ENCODE peak calls at places on chromosome 2, in five cellular contexts. U is activated CD8-positive, alpha-beta T cell treated with anti-CD3 and anti-CD28 coated beads, Interleukin-2, amount 10 ng/mL, durations not matched to agents 7 days and 5 days; P is NCI-H1092; E is T-helper 1 cell; H is CD4-positive, alpha-beta memory T cell. Q is an unnamed sample.

GRCh38 chr2:150624001-150624401 is 136.5 kb upstream of the RND3 start:
- DNase-seq in H (no peak), U (no peak), P (no peak), E (no peak), Q (no peak)

GRCh38 chr2:100589527-100589926 is 26.7 kb downstream of the PDCL3 start:
- DNase-seq in H (no peak), U (no peak), P (no peak), E (no peak), Q (no peak)

GRCh38 chr2:158773121-158773520 is 22.0 kb upstream of the DAPL1 start:
- DNase-seq in P (no peak), U (no peak), H (no peak), E (no peak), Q (no peak)

GRCh38 chr2:54809814-54810213 is 86.4 kb downstream of the EML6 start:
- DNase-seq in U (no peak), P (no peak), H (no peak), E (no peak), Q (no peak)

GRCh38 chr2:9984861-9985480 is 33.5 kb downstream of the GRHL1 start:
- DNase-seq in H (no peak), U (no peak), P (no peak), E (no peak), Q (no peak)

GRCh38 chr2:111905990-111906735 is 7.8 kb downstream of the MERTK start:
- DNase-seq in P (no peak), U (no peak), H (no peak), E (no peak), Q (no peak)

GRCh38 chr2:172021955-172022354 is 22.2 kb downstream of the METAP1D start:
- DNase-seq in E (no peak), H (no peak), U (no peak), P (no peak), Q (no peak)

GRCh38 chr2:175414872-175415487 is 233.5 kb upstream of the ATP5MC3 start:
- DNase-seq in H (no peak), U (peak), P (peak), E (no peak), Q (no peak)

GRCh38 chr2:121080013-121080772 is 204.8 kb downstream of the TFCP2L1 start:
- DNase-seq in P (peak), U (peak), H (peak), E (no peak), Q (peak)

GRCh38 chr2:101831351-101831865 is 133.9 kb downstream of the MAP4K4 start:
- DNase-seq in P (no peak), E (peak), U (peak), H (peak), Q (peak)

GRCh38 chr2:58197894-58198293 is 43.2 kb downstream of the FANCL start:
- DNase-seq in E (no peak), U (no peak), P (no peak), H (no peak), Q (no peak)

GRCh38 chr2:189899101-189899500 is 114.9 kb downstream of the PMS1 start:
- DNase-seq in H (no peak), U (no peak), P (no peak), E (no peak), Q (no peak)

GRCh38 chr2:234203135-234203984 is 152.9 kb downstream of the SPP2 start:
- DNase-seq in E (no peak), H (no peak), P (no peak), U (no peak), Q (no peak)

GRCh38 chr2:132460781-132461180 is 44.2 kb downstream of the GPR39 start:
- DNase-seq in H (no peak), U (no peak), P (no peak), E (no peak), Q (no peak)

GRCh38 chr2:138180691-138181386 is 216.6 kb downstream of the HNMT start:
- DNase-seq in E (no peak), P (no peak), H (no peak), U (no peak), Q (no peak)

GRCh38 chr2:238528953-238529781 is 102.4 kb downstream of the ASB1 start:
- DNase-seq in U (no peak), E (no peak), H (no peak), P (peak), Q (no peak)

GRCh38 chr2:119407430-119408220 is 24.0 kb upstream of the TMEM37 start:
- DNase-seq in U (peak), E (no peak), P (peak), H (peak), Q (no peak)

GRCh38 chr2:71071681-71072398 is 3.4 kb downstream of the NAGK start:
- DNase-seq in U (peak), E (peak), P (no peak), H (peak), Q (peak)

GRCh38 chr2:17857016-17857415 is 21.5 kb upstream of the KCNS3 start:
- DNase-seq in H (no peak), U (no peak), E (no peak), P (no peak), Q (no peak)

GRCh38 chr2:222978850-222979249 is 73.1 kb upstream of the KCNE4 start:
- DNase-seq in E (no peak), P (no peak), H (no peak), U (no peak), Q (no peak)

GRCh38 chr2:96225016-96225533 is 16.4 kb upstream of the STARD7 start:
- DNase-seq in P (no peak), H (no peak), U (no peak), E (no peak), Q (no peak)

GRCh38 chr2:69933839-69934613 is 19.1 kb downstream of the MXD1 start:
- DNase-seq in P (no peak), E (no peak), H (no peak), U (no peak), Q (no peak)

GRCh38 chr2:223723954-223724411 is 113.4 kb downstream of the AP1S3 start:
- DNase-seq in H (no peak), E (no peak), P (no peak), U (no peak), Q (no peak)

GRCh38 chr2:98517636-98518035 is 73.0 kb downstream of the INPP4A start:
- DNase-seq in U (no peak), P (no peak), E (no peak), H (no peak), Q (no peak)

GRCh38 chr2:182366625-182367024 is 60.2 kb downstream of the PDE1A start:
- DNase-seq in H (no peak), U (no peak), E (no peak), P (peak), Q (no peak)

GRCh38 chr2:121925466-121925865 is 170.0 kb downstream of the TSN start:
- DNase-seq in H (no peak), U (no peak), E (no peak), P (no peak), Q (no peak)

GRCh38 chr2:71423817-71424420 is 29.4 kb upstream of the DYSF start:
- DNase-seq in U (no peak), E (no peak), P (no peak), H (no peak), Q (no peak)

GRCh38 chr2:203341741-203342310 is 13.6 kb downstream of the ABI2 start:
- DNase-seq in U (no peak), H (no peak), E (no peak), P (no peak), Q (no peak)

GRCh38 chr2:136137982-136138381 is 20.0 kb upstream of the CXCR4 start:
- DNase-seq in P (no peak), H (no peak), E (no peak), U (no peak), Q (no peak)

GRCh38 chr2:112679484-112679883 is 33.7 kb downstream of the SLC20A1 start:
- DNase-seq in U (no peak), P (no peak), H (no peak), E (no peak), Q (no peak)

GRCh38 chr2:102142829-102143449 is 393 bp downstream of the IL1R1 start:
- DNase-seq in U (no peak), H (no peak), P (no peak), E (no peak), Q (no peak)

GRCh38 chr2:113858764-113859163 is 31.1 kb upstream of the ACTR3 start:
- DNase-seq in U (no peak), H (no peak), P (no peak), E (no peak), Q (no peak)

GRCh38 chr2:230913812-230914211 is 11.2 kb downstream of the GPR55 start:
- DNase-seq in U (no peak), H (no peak), E (no peak), P (no peak), Q (no peak)

GRCh38 chr2:135299165-135299564 is 231.9 kb downstream of the ZRANB3 start:
- DNase-seq in U (no peak), P (no peak), E (no peak), H (no peak), Q (no peak)

GRCh38 chr2:181861379-181861778 is 30.2 kb upstream of the ITPRID2 start:
- DNase-seq in P (no peak), H (no peak), E (no peak), U (no peak), Q (no peak)

GRCh38 chr2:45497355-45497754 is 113.7 kb downstream of the SRBD1 start:
- DNase-seq in P (no peak), E (no peak), H (no peak), U (no peak), Q (no peak)

GRCh38 chr2:109180786-109181185 is 51.8 kb downstream of the SH3RF3 start:
- DNase-seq in P (no peak), U (no peak), H (no peak), E (no peak), Q (no peak)